ENCODE peak calls at places on chromosomes 1 and 21, in ten cellular contexts. I is transverse colon; R is A673; M is PC-9; E is small intestine; N is IMR-90; O is psoas muscle; J is CD8-positive, alpha-beta T cell; D is ovary; K is fibroblast of mammary gland. P is an unnamed sample.

GRCh38 chr21:27246741-27247140 is 279.9 kb upstream of the ADAMTS5 start:
- DNase-seq in R (no peak), D (no peak), M (no peak), O (no peak), K (peak; percentile 88), I (no peak), N (peak; percentile 77), J (no peak), E (no peak), P (peak; percentile 59)

GRCh38 chr1:210792703-210793102 is 341.2 kb downstream of the KCNH1 start:
- DNase-seq in K (peak; percentile 70), J (no peak), R (peak; percentile 29), D (no peak), M (no peak), E (no peak), I (no peak), N (peak; percentile 87), O (no peak), P (peak; percentile 22)

GRCh38 chr1:54417123-54417522 is 10.9 kb upstream of the SSBP3 start:
- DNase-seq in D (no peak), N (no peak), M (no peak), O (no peak), E (no peak), K (no peak), I (no peak), J (no peak), R (no peak), P (peak; percentile 8)

GRCh38 chr21:33543505-33544129 is 779 bp downstream of the SON start:
- DNase-seq in O (peak; percentile 76), I (peak; percentile 78), N (no peak), R (no peak), K (peak; percentile 62), D (peak; percentile 70), M (no peak), J (no peak), E (peak; percentile 13), P (no peak)

GRCh38 chr1:47781171-47781959 is 215.8 kb downstream of the TRABD2B start:
- DNase-seq in R (no peak), O (peak; percentile 33), M (no peak), I (no peak), N (no peak), D (no peak), J (no peak), E (no peak), K (no peak), P (no peak)

GRCh38 chr1:108051625-108052382 is 86.8 kb upstream of the VAV3 start:
- DNase-seq in N (no peak), I (no peak), D (no peak), K (no peak), E (peak; percentile 74), J (no peak), O (no peak), R (no peak), M (no peak), P (peak; percentile 30)

GRCh38 chr1:192732787-192733186 is 76.1 kb upstream of the RGS2 start:
- DNase-seq in R (peak; percentile 40), K (peak; percentile 16), M (no peak), O (no peak), D (no peak), E (no peak), N (no peak), I (no peak), J (no peak), P (no peak)

GRCh38 chr1:107493111-107493716 is 352.4 kb downstream of the NTNG1 start:
- DNase-seq in N (no peak), M (no peak), R (no peak), K (no peak), E (peak; percentile 72), I (no peak), O (no peak), D (no peak), J (no peak), P (no peak)

GRCh38 chr1:31804098-31804497 is 11.7 kb downstream of the SPOCD1 start:
- DNase-seq in M (no peak), I (no peak), D (no peak), N (no peak), J (no peak), R (no peak), K (no peak), O (no peak), E (no peak), P (no peak)

GRCh38 chr1:31800677-31800967 is 15.2 kb downstream of the SPOCD1 start:
- DNase-seq in I (no peak), K (no peak), N (no peak), O (no peak), J (no peak), R (no peak), D (no peak), M (no peak), E (no peak), P (no peak)

GRCh38 chr1:31801450-31801849 is 14.4 kb downstream of the SPOCD1 start:
- DNase-seq in D (no peak), K (no peak), J (peak; percentile 17), M (no peak), R (no peak), O (no peak), N (no peak), I (no peak), E (no peak), P (no peak)

GRCh38 chr1:31803610-31804009 is 12.2 kb downstream of the SPOCD1 start:
- DNase-seq in N (no peak), I (no peak), M (no peak), J (no peak), R (no peak), E (no peak), O (no peak), K (no peak), D (no peak), P (no peak)

DNA sequence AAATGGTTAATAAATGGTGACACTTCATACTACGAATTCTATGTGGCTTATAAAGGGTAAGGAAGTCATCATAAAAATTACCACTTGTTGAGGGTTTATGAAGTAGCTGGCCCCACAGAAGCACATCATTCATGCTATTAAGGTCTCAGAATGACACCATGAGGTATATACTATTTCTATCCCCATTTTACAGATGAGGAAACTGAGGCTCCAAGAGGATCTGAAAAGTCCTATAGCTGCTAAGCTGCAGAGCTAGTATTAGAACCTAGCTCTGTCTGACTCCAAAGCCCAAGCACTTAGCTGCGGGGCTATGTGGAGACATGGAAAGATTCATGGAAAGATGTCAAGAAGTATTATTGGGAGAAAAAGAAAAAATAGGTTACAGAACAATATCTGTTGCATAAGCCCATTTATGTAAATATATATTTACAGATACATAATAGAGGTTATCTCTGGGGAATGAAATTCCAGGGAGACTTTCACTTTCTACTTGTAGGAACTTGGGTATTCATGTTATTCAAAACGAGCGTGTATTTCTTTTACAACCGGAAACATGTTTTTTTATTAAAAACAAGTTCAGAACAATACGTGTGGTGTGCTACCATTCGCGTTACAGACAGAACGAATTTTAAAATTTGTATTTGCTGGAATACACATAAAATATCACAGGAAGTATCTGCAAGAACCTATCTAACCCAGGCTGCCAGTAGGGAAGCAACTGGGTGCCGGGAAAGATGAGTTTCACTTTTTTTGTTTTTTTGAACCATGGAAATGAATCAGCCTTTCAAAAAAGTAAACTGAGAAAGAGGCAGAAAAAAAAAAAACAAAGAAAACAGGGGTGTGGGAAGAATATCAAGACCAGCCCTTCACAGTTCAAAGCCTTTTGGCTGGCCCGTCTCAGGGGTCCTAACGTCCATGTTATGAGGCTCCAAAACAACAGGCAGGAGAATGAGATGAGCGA is 13.4 kb downstream of the SPOCD1 start:
- DNase-seq in D (no peak), E (peak; percentile 29), R (peak; percentile 36), M (no peak), O (no peak), I (no peak), J (no peak), N (no peak), K (no peak), P (peak; percentile 60)
- H3K4me3 ChIP-seq in D (peak overlapping the region; percentile 20), E (no peak overlapping the region), R (peak overlapping the region; percentile 28), M (no peak overlapping the region), O (peak overlapping the region; percentile 16), I (no peak overlapping the region), J (no peak overlapping the region), N (no peak overlapping the region), K (peak overlapping the region; percentile 1), P (peak overlapping the region; percentile 47)

GRCh38 chr1:181153634-181153961 is 65.1 kb downstream of the IER5 start:
- DNase-seq in J (no peak), R (no peak), E (no peak), M (no peak), K (no peak), O (no peak), D (no peak), I (no peak), N (no peak), P (no peak)

GRCh38 chr1:181155339-181155738 is 66.8 kb downstream of the IER5 start:
- DNase-seq in K (no peak), O (no peak), I (no peak), M (no peak), N (peak; percentile 24), D (no peak), J (no peak), R (no peak), E (no peak), P (no peak)

GRCh38 chr1:181150842-181151241 is 62.3 kb downstream of the IER5 start:
- DNase-seq in K (no peak), I (no peak), D (no peak), O (no peak), M (no peak), J (no peak), N (no peak), R (no peak), E (no peak), P (no peak)

GRCh38 chr1:181151378-181152326 is 63.2 kb downstream of the IER5 start:
- DNase-seq in N (peak; percentile 51), E (peak; percentile 84), O (no peak), D (no peak), K (peak; percentile 60), J (no peak), M (no peak), R (no peak), I (no peak), P (peak; percentile 41)

GRCh38 chr1:181152892-181153633 is 64.6 kb downstream of the IER5 start:
- DNase-seq in R (no peak), D (peak; percentile 84), I (peak; percentile 74), E (peak; percentile 76), M (no peak), J (no peak), N (peak; percentile 94), K (peak; percentile 77), O (peak; percentile 84), P (peak; percentile 92)
- H3K4me3 ChIP-seq in R (no peak overlapping the region), D (no peak overlapping the region), I (no peak overlapping the region), E (no peak overlapping the region), M (no peak overlapping the region), J (no peak overlapping the region), N (no peak overlapping the region), K (no peak overlapping the region), O (peak overlapping the region; percentile 2), P (peak overlapping the region; percentile 12)

DNA sequence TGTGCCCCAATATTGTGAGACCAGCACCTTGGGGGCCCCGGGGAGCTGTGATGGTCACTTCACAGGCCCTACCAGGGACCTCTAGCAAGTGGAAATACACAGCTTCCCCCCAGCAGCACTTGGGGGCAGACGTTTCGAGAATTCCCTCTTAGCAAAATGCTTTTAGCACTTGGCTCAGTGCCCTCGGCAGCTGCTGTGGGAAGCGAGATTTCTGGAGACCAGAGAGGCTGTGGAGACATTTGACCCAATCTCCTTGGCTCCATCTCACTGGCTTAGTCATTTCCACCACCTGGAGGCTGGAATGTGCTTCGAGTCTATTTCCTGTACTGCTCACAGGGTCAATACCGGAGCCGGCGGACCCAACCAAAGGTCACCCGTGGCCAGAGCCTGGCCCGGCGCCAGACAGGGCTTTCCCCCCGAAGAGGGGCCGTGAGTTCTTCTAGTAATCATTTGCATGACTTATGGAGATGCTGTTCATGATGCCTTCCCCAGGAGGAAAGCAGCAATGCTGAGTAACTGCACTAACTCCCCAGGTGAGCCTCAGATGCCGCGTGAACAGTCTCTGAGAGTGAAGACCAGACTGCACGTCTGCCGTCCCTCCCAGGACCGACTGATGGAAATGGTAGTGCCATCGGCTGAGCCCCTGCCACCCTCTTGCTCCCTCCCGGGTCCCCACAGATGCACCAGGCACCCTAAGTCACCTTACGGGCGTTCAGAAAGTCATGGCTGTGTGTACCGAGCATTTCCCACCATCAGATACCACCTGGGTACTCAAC is 4.4 kb upstream of the C2CD2 start:
- DNase-seq in R (peak; percentile 45), K (peak; percentile 98), O (peak; percentile 76), I (peak; percentile 61), N (peak; percentile 98), E (peak; percentile 68), M (peak; percentile 85), D (peak; percentile 83), J (no peak), P (peak; percentile 96)
- H3K4me3 ChIP-seq in R (no peak overlapping the region), K (no peak overlapping the region), O (no peak overlapping the region), I (no peak overlapping the region), N (no peak overlapping the region), E (no peak overlapping the region), M (no peak overlapping the region), D (no peak overlapping the region), J (no peak overlapping the region), P (no peak overlapping the region)

GRCh38 chr1:234120327-234120944 is 216.0 kb downstream of the SLC35F3 start:
- DNase-seq in I (no peak), D (no peak), M (no peak), K (no peak), E (no peak), J (no peak), R (no peak), N (no peak), O (no peak), P (no peak)

GRCh38 chr1:234109840-234110239 is 205.4 kb downstream of the SLC35F3 start:
- DNase-seq in O (no peak), N (no peak), K (no peak), D (no peak), I (no peak), J (no peak), R (no peak), E (no peak), M (no peak), P (no peak)

GRCh38 chr1:234118911-234119310 is 214.4 kb downstream of the SLC35F3 start:
- DNase-seq in E (no peak), J (no peak), D (no peak), R (no peak), N (no peak), K (no peak), I (no peak), O (no peak), M (no peak), P (no peak)

GRCh38 chr1:234111458-234112142 is 207.1 kb downstream of the SLC35F3 start:
- DNase-seq in N (peak; percentile 15), K (no peak), I (no peak), M (peak; percentile 60), R (no peak), J (no peak), O (no peak), D (no peak), E (peak; percentile 18), P (peak; percentile 10)

GRCh38 chr1:234114648-234115307 is 210.3 kb downstream of the SLC35F3 start:
- DNase-seq in R (peak; percentile 79), O (no peak), N (peak; percentile 59), J (no peak), M (peak; percentile 19), D (peak; percentile 20), E (peak; percentile 37), I (peak; percentile 10), K (peak; percentile 64), P (peak; percentile 67)
- H3K4me3 ChIP-seq in R (peak overlapping the region; percentile 23), O (no peak overlapping the region), N (peak overlapping the region; percentile 25), J (no peak overlapping the region), M (peak overlapping the region; percentile 37), D (no peak overlapping the region), E (no peak overlapping the region), I (no peak overlapping the region), K (no peak overlapping the region), P (no peak overlapping the region)

P was measured in choroid plexus epithelial cell.